ENCODE peak calls at places on chromosomes 2 and 18, in eight cellular contexts. D, S, T, Y, R, B, N and L are unnamed samples.
A peak's percentile ranks its signal among the peaks of the same experiment; 100 is the strongest.

GRCh38 chr2:37711831-37712230 is 40.4 kb upstream of the CDC42EP3 start:
- DNase-seq in D (no peak), S (no peak), T (no peak), Y (no peak), R (no peak), B (peak; percentile 64), N (peak; percentile 57), L (no peak)

GRCh38 chr2:714005-714741 is 37.0 kb upstream of the TMEM18 start:
- DNase-seq in D (no peak), S (peak; percentile 67), T (peak; percentile 87), Y (peak; percentile 20), R (no peak), B (peak; percentile 25), N (peak; percentile 24), L (peak; percentile 15)

GRCh38 chr2:237074211-237074993 is 11.3 kb upstream of the COPS8 start:
- DNase-seq in D (no peak), S (no peak), T (peak; percentile 14), Y (no peak), R (no peak), B (no peak), N (no peak), L (no peak)

GRCh38 chr2:69366-70344 is 23.4 kb upstream of the FAM110C start:
- DNase-seq in D (no peak), S (peak; percentile 45), T (peak; percentile 52), Y (no peak), R (no peak), B (peak; percentile 60), N (no peak), L (no peak)

GRCh38 chr2:233600361-233600760 is 17.1 kb upstream of the UGT1A8 start:
- DNase-seq in D (no peak), S (no peak), T (no peak), Y (no peak), R (no peak), B (no peak), N (no peak), L (no peak)

GRCh38 chr2:168120730-168121129 is 126.7 kb downstream of the STK39 start:
- DNase-seq in D (no peak), S (no peak), T (no peak), Y (no peak), R (no peak), B (no peak), N (no peak), L (no peak)

GRCh38 chr2:8794923-8795825 is 42.2 kb downstream of the KIDINS220 start:
- DNase-seq in D (no peak), S (no peak), T (no peak), Y (no peak), R (no peak), B (no peak), N (no peak), L (peak; percentile 9)

GRCh38 chr2:25324905-25325592 is 16.7 kb downstream of the DNMT3A start:
- DNase-seq in D (no peak), S (no peak), T (no peak), Y (no peak), R (no peak), B (no peak), N (peak; percentile 76), L (no peak)

GRCh38 chr18:4400911-4401310 is 54.2 kb downstream of the DLGAP1 start:
- DNase-seq in D (no peak), S (no peak), T (no peak), Y (no peak), R (no peak), B (no peak), N (no peak), L (no peak)

GRCh38 chr2:74092236-74092635 is 55.5 kb downstream of the BOLA3 start:
- DNase-seq in D (no peak), S (no peak), T (no peak), Y (no peak), R (no peak), B (no peak), N (peak; percentile 35), L (no peak)

GRCh38 chr18:58232674-58233073 is 188.6 kb downstream of the NEDD4L start:
- DNase-seq in D (no peak), S (no peak), T (no peak), Y (no peak), R (no peak), B (no peak), N (no peak), L (no peak)

GRCh38 chr2:6183231-6183630 is 491.0 kb downstream of the SOX11 start:
- DNase-seq in D (no peak), S (no peak), T (no peak), Y (no peak), R (no peak), B (no peak), N (no peak), L (no peak)

GRCh38 chr2:58680938-58681337 is 439.8 kb upstream of the FANCL start:
- DNase-seq in D (no peak), S (no peak), T (no peak), Y (no peak), R (no peak), B (no peak), N (no peak), L (no peak)

GRCh38 chr2:119929537-119929936 is 83.3 kb upstream of the EPB41L5 start:
- DNase-seq in D (no peak), S (no peak), T (no peak), Y (no peak), R (no peak), B (no peak), N (no peak), L (no peak)

GRCh38 chr2:85790499-85790898 is 36.7 kb downstream of the ATOH8 start:
- DNase-seq in D (no peak), S (no peak), T (no peak), Y (no peak), R (no peak), B (no peak), N (no peak), L (no peak)

GRCh38 chr2:22273853-22274252 is 1111.1 kb upstream of the KLHL29 start:
- DNase-seq in D (no peak), S (no peak), T (no peak), Y (no peak), R (no peak), B (no peak), N (no peak), L (no peak)

GRCh38 chr2:60873381-60873780 is 8.0 kb upstream of the REL start:
- DNase-seq in D (no peak), S (no peak), T (no peak), Y (no peak), R (no peak), B (no peak), N (no peak), L (no peak)

GRCh38 chr2:216283038-216283900 is 89.0 kb downstream of the MARCHF4 start:
- DNase-seq in D (no peak), S (no peak), T (peak; percentile 98), Y (no peak), R (no peak), B (no peak), N (no peak), L (no peak)

GRCh38 chr18:44514106-44514505 is 166.6 kb upstream of the SETBP1 start:
- DNase-seq in D (no peak), S (no peak), T (no peak), Y (no peak), R (no peak), B (no peak), N (no peak), L (no peak)

GRCh38 chr2:37005118-37005868 is 39.0 kb upstream of the STRN start:
- DNase-seq in D (no peak), S (no peak), T (peak; percentile 68), Y (peak; percentile 11), R (no peak), B (peak; percentile 18), N (peak; percentile 38), L (no peak)

GRCh38 chr2:239264838-239265651 is 135.8 kb downstream of the HDAC4 start:
- DNase-seq in D (no peak), S (no peak), T (no peak), Y (no peak), R (no peak), B (no peak), N (peak; percentile 73), L (no peak)

GRCh38 chr2:53952519-53952918 is 18.3 kb downstream of the PSME4 start:
- DNase-seq in D (no peak), S (no peak), T (peak; percentile 57), Y (no peak), R (no peak), B (no peak), N (no peak), L (no peak)

GRCh38 chr2:230416061-230416721 is at the start of gene SP100:
- DNase-seq in D (peak; percentile 73), S (peak; percentile 80), T (no peak), Y (no peak), R (peak; percentile 74), B (peak; percentile 70), N (peak; percentile 84), L (peak; percentile 59)

GRCh38 chr2:71684226-71685072 is 231.1 kb downstream of the DYSF start:
- DNase-seq in D (no peak), S (no peak), T (no peak), Y (no peak), R (no peak), B (no peak), N (no peak), L (no peak)

GRCh38 chr2:39523308-39524044 is 86.4 kb upstream of the MAP4K3 start:
- DNase-seq in D (no peak), S (no peak), T (no peak), Y (no peak), R (no peak), B (peak; percentile 83), N (peak; percentile 92), L (peak; percentile 83)

GRCh38 chr2:158754303-158754611 is 40.9 kb upstream of the DAPL1 start:
- DNase-seq in D (no peak), S (no peak), T (no peak), Y (no peak), R (no peak), B (no peak), N (no peak), L (no peak)
- TF ChIP-seq CTCF in D (no peak), S (no peak), T (no peak), Y (no peak), R (no peak), B (no peak), N (no peak), L (no peak)

GRCh38 chr2:135743860-135744259 is 2.2 kb downstream of the UBXN4 start:
- DNase-seq in D (no peak), S (no peak), T (no peak), Y (no peak), R (no peak), B (no peak), N (peak; percentile 8), L (no peak)
- H3K4me3 ChIP-seq in D (peak overlapping the region; percentile 84), S (peak overlapping the region; percentile 97), T (peak overlapping the region; percentile 88), Y (peak overlapping the region; percentile 67), R (peak overlapping the region; percentile 98), B (peak overlapping the region; percentile 94), N (peak overlapping the region; percentile 89), L (peak overlapping the region; percentile 64)

GRCh38 chr2:47255794-47256193 is 100.7 kb upstream of the STPG4 start:
- DNase-seq in D (no peak), S (no peak), T (no peak), Y (no peak), R (no peak), B (no peak), N (no peak), L (no peak)
- TF ChIP-seq CTCF in D (no peak), S (no peak), T (no peak), Y (no peak), R (no peak), B (no peak), N (no peak), L (no peak)

DNA sequence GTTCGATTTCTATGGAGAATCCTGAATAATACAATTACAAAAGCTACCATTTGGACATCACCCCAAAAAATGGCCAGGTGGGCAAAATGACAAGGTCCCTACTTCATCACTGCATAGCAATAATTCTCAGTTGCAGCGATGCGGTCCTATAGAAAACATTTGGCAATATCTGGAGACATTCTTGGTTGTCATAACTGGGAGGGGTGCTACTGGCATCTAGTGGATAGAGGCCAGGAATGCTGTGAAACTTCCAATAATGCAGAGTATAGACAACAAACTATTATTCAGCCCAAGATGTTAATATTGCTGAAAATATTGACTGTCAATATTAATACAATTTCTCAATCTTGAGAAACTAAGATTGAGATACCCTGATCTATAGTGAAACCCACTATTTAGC is 637.8 kb upstream of the PKDCC start:
- DNase-seq in D (no peak), S (no peak), T (no peak), Y (no peak), R (no peak), B (no peak), N (no peak), L (no peak)
- H3K4me3 ChIP-seq in D (no peak overlapping the region), S (no peak overlapping the region), T (no peak overlapping the region), Y (no peak overlapping the region), R (no peak overlapping the region), B (no peak overlapping the region), N (no peak overlapping the region), L (no peak overlapping the region)